ENCODE peak calls at places on chromosomes 6 and 20, in six cellular contexts. Q is HCT116, V is HepG2, C is GM23338, H is K562, P is SK-N-SH. E is an unnamed sample.

GRCh38 chr6:37485259-37485658 is 14.4 kb downstream of the CCDC167 start:
- DNase-seq in H (peak; percentile 64), P (peak; percentile 56), V (no peak), C (peak; percentile 49), Q (no peak), E (no peak)

GRCh38 chr6:146543940-146544661 is 468 bp downstream of the RAB32 start:
- DNase-seq in Q (no peak), H (peak; percentile 9), P (no peak), C (peak; percentile 60), V (peak; percentile 74), E (no peak)

GRCh38 chr6:40358473-40359460 is 228.4 kb downstream of the LRFN2 start:
- DNase-seq in Q (no peak), V (no peak), P (no peak), H (no peak), C (peak; percentile 45), E (no peak)

GRCh38 chr20:61808497-61808896 is 257.2 kb downstream of the TAF4 start:
- DNase-seq in H (no peak), Q (no peak), C (no peak), V (no peak), P (no peak), E (no peak)

GRCh38 chr20:34302312-34302722 is 838 bp downstream of the AHCY start:
- DNase-seq in H (no peak), V (peak; percentile 39), Q (no peak), P (no peak), C (peak; percentile 72), E (no peak)

GRCh38 chr6:168440520-168441433 is at the start of gene SMOC2:
- DNase-seq in Q (no peak), C (peak; percentile 56), P (peak; percentile 82), H (no peak), V (no peak), E (no peak)

GRCh38 chr6:108556864-108557493 is 3.7 kb upstream of the FOXO3 start:
- DNase-seq in C (peak; percentile 41), V (no peak), Q (no peak), P (no peak), H (no peak), E (no peak)

GRCh38 chr6:32700391-32701040 is 34.1 kb upstream of the HLA-DQB1 start:
- DNase-seq in V (peak; percentile 56), P (peak; percentile 52), C (peak; percentile 84), H (peak; percentile 28), Q (peak; percentile 61), E (no peak)

GRCh38 chr6:33710296-33711121 is 991 bp downstream of the UQCC2 start:
- DNase-seq in C (no peak), P (no peak), V (peak; percentile 31), H (peak; percentile 39), Q (no peak), E (no peak)

GRCh38 chr6:44309092-44309491 is 4.1 kb downstream of the AARS2 start:
- DNase-seq in Q (no peak), H (no peak), P (no peak), V (no peak), C (no peak), E (no peak)

GRCh38 chr6:44622555-44622954 is 235.0 kb downstream of the CDC5L start:
- DNase-seq in Q (no peak), V (no peak), C (no peak), H (no peak), P (no peak), E (no peak)

GRCh38 chr6:109455502-109456282 is at the start of gene MICAL1:
- DNase-seq in H (peak; percentile 89), C (peak; percentile 72), V (peak; percentile 30), Q (no peak), P (peak; percentile 94), E (peak; percentile 45)

GRCh38 chr6:9537381-9537780 is 877.5 kb downstream of the TFAP2A start:
- DNase-seq in Q (no peak), C (no peak), V (no peak), H (no peak), P (no peak), E (no peak)

GRCh38 chr6:88982720-88983119 is 19.3 kb upstream of the RNGTT start:
- DNase-seq in P (peak; percentile 52), V (peak; percentile 55), Q (peak; percentile 57), H (peak; percentile 28), C (peak; percentile 78), E (peak; percentile 19)

GRCh38 chr6:41065550-41066026 is 6.6 kb downstream of the OARD1 start:
- DNase-seq in P (no peak), Q (no peak), C (no peak), H (no peak), V (peak; percentile 98), E (no peak)

GRCh38 chr6:22112490-22112889 is 184.3 kb downstream of the PRL start:
- DNase-seq in C (no peak), Q (no peak), V (no peak), H (no peak), P (no peak), E (no peak)

GRCh38 chr6:77030929-77031674 is 432.2 kb downstream of the HTR1B start:
- DNase-seq in C (no peak), Q (no peak), H (no peak), V (no peak), P (no peak), E (no peak)

GRCh38 chr6:128841518-128841917 is 41.4 kb upstream of the LAMA2 start:
- DNase-seq in C (no peak), H (no peak), V (no peak), Q (peak; percentile 6), P (no peak), E (no peak)

DNA sequence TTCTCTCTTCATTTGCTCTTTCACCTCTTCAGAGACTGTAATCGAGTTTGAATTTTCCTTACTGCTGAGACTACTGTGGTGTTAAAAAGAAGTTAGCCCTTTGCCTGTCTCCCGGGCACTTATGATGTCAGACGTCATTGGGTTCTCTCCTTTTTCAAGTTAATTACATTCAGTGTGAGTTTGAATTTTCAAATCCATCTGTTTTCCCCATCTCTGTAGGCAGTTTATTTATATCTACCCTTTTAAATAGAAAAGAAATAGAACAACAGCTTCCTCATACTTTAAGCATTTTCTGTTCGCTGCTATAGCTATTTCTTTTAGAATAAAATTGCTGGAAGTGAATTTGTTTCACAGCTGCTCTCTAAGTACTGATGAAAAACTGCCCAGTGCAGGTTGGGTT is 81.4 kb downstream of the MCHR2 start:
- DNase-seq in C (no peak), Q (no peak), V (no peak), H (no peak), P (no peak), E (no peak)
- TF ChIP-seq REST in C (no peak), Q (no peak), V (no peak), H (no peak), P (no peak), E (no peak)

GRCh38 chr6:140011537-140011936 is 637.1 kb upstream of the CITED2 start:
- DNase-seq in H (no peak), V (peak; percentile 46), C (no peak), P (no peak), Q (no peak), E (no peak)

GRCh38 chr6:140007525-140007924 is 633.1 kb upstream of the CITED2 start:
- DNase-seq in V (no peak), P (no peak), Q (no peak), H (no peak), C (no peak), E (no peak)

GRCh38 chr6:140009286-140009685 is 634.8 kb upstream of the CITED2 start:
- DNase-seq in H (no peak), P (no peak), C (no peak), Q (no peak), V (no peak), E (no peak)

GRCh38 chr6:140017470-140017869 is 643.0 kb upstream of the CITED2 start:
- DNase-seq in Q (no peak), P (no peak), H (no peak), C (no peak), V (no peak), E (no peak)

GRCh38 chr6:140012146-140012545 is 637.7 kb upstream of the CITED2 start:
- DNase-seq in P (no peak), C (no peak), V (no peak), Q (no peak), H (no peak), E (no peak)
- H2AFZ ChIP-seq in P (no peak overlapping the region), C (no peak overlapping the region), V (no peak overlapping the region), Q (no peak overlapping the region), H (no peak overlapping the region), E (no peak overlapping the region)

GRCh38 chr6:163962627-163963117 is 548.2 kb downstream of the QKI start:
- DNase-seq in Q (no peak), P (no peak), V (no peak), C (no peak), H (no peak), E (no peak)
- TF ChIP-seq REST in Q (no peak), P (no peak), V (no peak), C (no peak), H (no peak), E (no peak)

DNA sequence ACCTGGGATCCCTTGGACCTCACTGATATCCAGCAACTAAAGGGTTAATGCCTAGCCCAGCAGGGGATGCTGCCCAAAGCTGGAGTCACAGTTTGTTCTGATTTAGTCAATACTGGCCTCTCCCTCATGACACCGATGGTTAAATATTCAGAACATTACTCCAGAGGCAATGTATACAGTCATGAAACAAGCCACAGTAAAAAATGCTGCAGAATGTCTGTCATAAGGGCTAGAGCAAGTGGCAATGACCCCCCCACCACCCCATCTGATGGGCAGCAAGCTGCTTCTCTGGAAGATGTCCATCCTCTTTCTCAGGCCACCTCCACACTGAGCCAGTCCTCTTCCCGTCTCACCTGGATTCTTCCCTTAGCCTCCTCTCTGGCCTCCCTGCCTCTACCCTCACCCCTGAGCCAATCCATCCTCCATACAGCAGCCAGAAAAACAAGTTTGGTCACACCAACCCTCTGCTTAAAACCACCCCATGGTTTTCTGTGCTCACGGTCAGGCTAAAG is 99.0 kb upstream of the KCNG1 start:
- DNase-seq in V (no peak), C (no peak), Q (no peak), H (no peak), P (no peak), E (no peak)
- H2AFZ ChIP-seq in V (no peak overlapping the region), C (peak overlapping the region; percentile 90), Q (no peak overlapping the region), H (no peak overlapping the region), P (no peak overlapping the region), E (no peak overlapping the region)

GRCh38 chr20:43460172-43460829 is 2.6 kb downstream of the SRSF6 start:
- DNase-seq in C (no peak), V (no peak), P (no peak), Q (no peak), H (no peak), E (no peak)
- TF ChIP-seq REST in C (no peak), V (no peak), P (no peak), Q (no peak), H (no peak), E (no peak)

DNA sequence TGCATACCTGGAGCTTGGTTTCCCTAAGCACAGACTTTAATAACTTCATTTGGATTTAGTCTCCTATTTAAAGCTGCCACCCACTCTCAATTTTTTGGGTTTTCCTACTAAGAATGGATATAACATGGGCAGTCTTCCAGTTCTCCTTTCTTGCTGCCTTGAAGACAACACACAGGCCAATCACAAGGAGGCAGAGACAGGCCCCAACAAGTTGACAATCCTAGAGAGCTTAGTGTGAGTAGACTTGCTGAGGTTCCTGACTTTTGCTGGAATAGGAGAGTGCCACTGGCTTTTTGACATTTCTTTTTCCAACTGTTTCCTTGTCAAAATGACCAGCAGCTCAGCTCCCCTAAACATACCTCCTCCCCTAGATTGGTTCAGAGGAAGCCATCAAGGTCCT is 112.3 kb upstream of the ESR1 start:
- DNase-seq in P (no peak), H (no peak), C (no peak), V (no peak), Q (no peak), E (no peak)
- H2AFZ ChIP-seq in P (no peak overlapping the region), H (no peak overlapping the region), C (peak overlapping the region; percentile 56), V (no peak overlapping the region), Q (no peak overlapping the region), E (no peak overlapping the region)